ENCODE peak calls at places on chromosomes 16 and 17, in six cellular contexts. M is activated CD8-positive, alpha-beta memory T cell treated with anti-CD3 and anti-CD28 coated beads, Interleukin-2, amount 10 ng/mL, durations not matched to agents 7 days and 5 days; C is GM23248; R is posterior cingulate gyrus; D is activated CD8-positive, alpha-beta T cell treated with anti-CD3 and anti-CD28 coated beads for 36 hours; I is MV-4-11. T is an unnamed sample.
A peak's percentile ranks its signal among the peaks of the same experiment; 100 is the strongest.

GRCh38 chr16:53433930-53434435 is 288 bp upstream of the RBL2 start:
- DNase-seq in D (peak; percentile 88), I (peak; percentile 59), C (no peak), M (peak; percentile 90), R (no peak), T (no peak)

GRCh38 chr17:48555616-48556533 is 11.0 kb upstream of the HOXB2 start:
- DNase-seq in M (no peak), R (no peak), D (peak; percentile 28), I (peak; percentile 5), C (peak; percentile 52), T (no peak)

GRCh38 chr17:30093463-30094147 is 23.0 kb upstream of the NSRP1 start:
- DNase-seq in M (peak; percentile 62), C (peak; percentile 71), R (peak; percentile 34), D (peak; percentile 58), I (peak; percentile 59), T (peak; percentile 89)

GRCh38 chr17:17165666-17166308 is 40.3 kb downstream of the PLD6 start:
- DNase-seq in D (no peak), I (no peak), R (no peak), C (no peak), M (no peak), T (no peak)

GRCh38 chr16:11345040-11345862 is at the start of gene RMI2:
- DNase-seq in M (peak; percentile 98), D (peak; percentile 98), C (peak; percentile 99), R (peak; percentile 95), I (peak; percentile 98), T (peak; percentile 99)

GRCh38 chr16:85520853-85521736 is 92.0 kb upstream of the GSE1 start:
- DNase-seq in I (no peak), C (no peak), D (no peak), M (no peak), R (no peak), T (no peak)

GRCh38 chr16:10828851-10829331 is 10.3 kb upstream of the TVP23A start:
- DNase-seq in C (peak; percentile 93), R (peak; percentile 77), M (no peak), I (no peak), D (no peak), T (peak; percentile 30)

GRCh38 chr16:31471875-31472558 is at the start of gene TGFB1I1:
- DNase-seq in R (no peak), D (no peak), I (no peak), M (no peak), C (peak; percentile 85), T (peak; percentile 57)

GRCh38 chr17:73011016-73011486 is 81.4 kb downstream of the SLC39A11 start:
- DNase-seq in C (no peak), M (no peak), I (no peak), D (no peak), R (no peak), T (no peak)

GRCh38 chr16:20166531-20167235 is 93.0 kb upstream of the GPR139 start:
- DNase-seq in R (no peak), D (no peak), I (no peak), M (no peak), C (no peak), T (peak; percentile 23)

GRCh38 chr17:5237541-5238016 is 2.9 kb upstream of the SCIMP start:
- DNase-seq in M (peak; percentile 75), R (no peak), I (peak; percentile 82), D (peak; percentile 81), C (peak; percentile 65), T (peak; percentile 93)

GRCh38 chr17:3974138-3974687 is 10.0 kb upstream of the ATP2A3 start:
- DNase-seq in R (no peak), I (no peak), D (no peak), M (no peak), C (no peak), T (no peak)

GRCh38 chr16:77897831-77898540 is 109.6 kb downstream of the VAT1L start:
- DNase-seq in R (no peak), I (no peak), M (no peak), C (peak; percentile 22), D (no peak), T (no peak)

GRCh38 chr16:66927918-66928649 is 2.7 kb upstream of the RRAD start:
- DNase-seq in I (peak; percentile 24), M (no peak), R (no peak), C (peak; percentile 70), D (peak; percentile 46), T (no peak)

GRCh38 chr17:7405413-7405881 is 1.6 kb upstream of the TMEM256 start:
- DNase-seq in D (no peak), C (peak; percentile 51), I (no peak), M (no peak), R (no peak), T (peak; percentile 41)

GRCh38 chr16:29806641-29807425 is 504 bp downstream of the MAZ start:
- DNase-seq in M (peak; percentile 82), D (peak; percentile 80), R (no peak), C (peak; percentile 57), I (peak; percentile 18), T (peak; percentile 76)

GRCh38 chr17:34306466-34306865 is 12.8 kb upstream of the CCL8 start:
- DNase-seq in C (peak; percentile 82), D (no peak), M (no peak), R (no peak), I (no peak), T (peak; percentile 80)

GRCh38 chr16:69924777-69925191 is 26.4 kb upstream of the CLEC18A start:
- DNase-seq in D (no peak), M (no peak), C (peak; percentile 95), I (no peak), R (peak; percentile 20), T (peak; percentile 11)

GRCh38 chr17:31067699-31068184 is 27.0 kb upstream of the NF1 start:
- DNase-seq in I (peak; percentile 63), R (no peak), M (no peak), C (peak; percentile 89), D (no peak), T (no peak)

GRCh38 chr17:6085812-6086211 is 15.6 kb downstream of the WSCD1 start:
- DNase-seq in M (no peak), R (no peak), I (no peak), D (no peak), C (no peak), T (no peak)

GRCh38 chr17:30236807-30237206 is 1.3 kb upstream of the SLC6A4 start:
- DNase-seq in D (peak; percentile 29), M (no peak), R (peak; percentile 31), C (peak; percentile 74), I (peak; percentile 36), T (peak; percentile 70)

GRCh38 chr16:88956546-88957455 is 20.2 kb downstream of the CBFA2T3 start:
- DNase-seq in C (no peak), M (peak; percentile 54), I (peak; percentile 80), R (no peak), D (no peak), T (no peak)

GRCh38 chr16:89035013-89035697 is 58.1 kb upstream of the CBFA2T3 start:
- DNase-seq in R (peak; percentile 4), M (no peak), I (no peak), C (no peak), D (peak; percentile 33), T (peak; percentile 38)

GRCh38 chr17:64457156-64457555 is 8.2 kb downstream of the MILR1 start:
- DNase-seq in D (no peak), I (peak; percentile 25), M (no peak), C (peak; percentile 27), R (no peak), T (no peak)

GRCh38 chr17:36142806-36143205 is 33.6 kb downstream of the TBC1D3B start:
- DNase-seq in M (no peak), I (no peak), D (no peak), R (no peak), C (no peak), T (no peak)

GRCh38 chr16:66265106-66265415 is 101.4 kb upstream of the CDH5 start:
- DNase-seq in M (peak; percentile 33), D (no peak), C (no peak), R (no peak), I (no peak), T (no peak)

GRCh38 chr17:45248132-45248936 is 13.6 kb downstream of the SPATA32 start:
- DNase-seq in M (peak; percentile 92), C (no peak), I (peak; percentile 26), D (peak; percentile 90), R (no peak), T (peak; percentile 85)